ENCODE peak calls at places on chromosomes 12 and 14, in five cellular contexts. R is activated naive CD4-positive, alpha-beta T cell treated with anti-CD3 and anti-CD28 coated beads, Interleukin-2, amount 10 ng/mL, durations not matched to agents 7 days and 5 days; F is SHP77 treated with DMSO at 0.1 percent for 48 hours; K is NCI-H460; L is MCF 10A. X is an unnamed sample.

GRCh38 chr14:53916239-53916638 is 40.4 kb downstream of the BMP4 start:
- DNase-seq in R (no peak), F (no peak), K (no peak), L (no peak), X (no peak)

GRCh38 chr14:31090872-31091764 is 64.9 kb upstream of the STRN3 start:
- DNase-seq in R (no peak), F (no peak), K (peak; percentile 47), L (peak; percentile 86), X (no peak)

GRCh38 chr14:74612346-74613021 is 447 bp upstream of the LTBP2 start:
- DNase-seq in R (peak; percentile 85), F (no peak), K (peak; percentile 70), L (peak; percentile 72), X (peak; percentile 75)

GRCh38 chr14:68397371-68397779 is 395.5 kb downstream of the ZFP36L1 start:
- DNase-seq in R (no peak), F (no peak), K (no peak), L (no peak), X (no peak)

GRCh38 chr12:47361389-47362031 is 281.8 kb upstream of the AMIGO2 start:
- DNase-seq in R (peak; percentile 62), F (peak; percentile 20), K (no peak), L (peak; percentile 52), X (no peak)

GRCh38 chr14:32331227-32331597 is 2.1 kb downstream of the AKAP6 start:
- DNase-seq in R (no peak), F (no peak), K (no peak), L (no peak), X (no peak)

GRCh38 chr14:21191809-21192446 is 36.1 kb upstream of the OR5AU1 start:
- DNase-seq in R (peak; percentile 87), F (peak; percentile 81), K (peak; percentile 43), L (peak; percentile 65), X (peak; percentile 13)

GRCh38 chr14:56953884-56954283 is 143.6 kb upstream of the OTX2 start:
- DNase-seq in R (no peak), F (no peak), K (no peak), L (no peak), X (no peak)

GRCh38 chr12:58487280-58488141 is 432.8 kb downstream of the LRIG3 start:
- DNase-seq in R (no peak), F (no peak), K (no peak), L (peak; percentile 9), X (no peak)

GRCh38 chr14:104113631-104114420 is 24.6 kb upstream of the KIF26A start:
- DNase-seq in R (peak; percentile 18), F (no peak), K (no peak), L (no peak), X (no peak)

GRCh38 chr12:59486827-59487226 is 109.0 kb upstream of the SLC16A7 start:
- DNase-seq in R (no peak), F (no peak), K (no peak), L (peak; percentile 6), X (no peak)